ENCODE peak calls at places on chromosomes 4 and X, in eight cellular contexts. G, A, L, W, J, T, K and Z are unnamed samples.

GRCh38 chrX:147736045-147736444 is 175.7 kb upstream of the FMR1 start:
- DNase-seq in L (no peak), J (no peak), K (no peak), T (no peak), W (no peak), A (no peak), G (no peak), Z (no peak)

GRCh38 chr4:142201041-142201440 is 564.7 kb downstream of the IL15 start:
- DNase-seq in A (no peak), K (no peak), G (no peak), T (no peak), L (no peak), W (no peak), J (no peak), Z (no peak)

GRCh38 chr4:87555751-87556619 is 26.8 kb upstream of the SPARCL1 start:
- DNase-seq in A (peak; percentile 67), L (no peak), J (no peak), K (no peak), W (no peak), T (peak; percentile 56), G (peak; percentile 89), Z (peak; percentile 76)

GRCh38 chrX:129239371-129239770 is 283.9 kb downstream of the SMARCA1 start:
- DNase-seq in G (no peak), W (no peak), K (no peak), T (no peak), L (no peak), A (no peak), J (no peak), Z (peak; percentile 7)

GRCh38 chr4:6307891-6308290 is 38.2 kb downstream of the WFS1 start:
- DNase-seq in L (no peak), K (no peak), T (no peak), A (no peak), J (no peak), G (no peak), W (no peak), Z (no peak)

GRCh38 chrX:71128915-71129765 is 10.7 kb downstream of the MED12 start:
- DNase-seq in J (no peak), A (peak; percentile 73), W (peak; percentile 56), T (peak; percentile 7), K (peak; percentile 83), L (peak; percentile 82), G (peak; percentile 58), Z (peak; percentile 9)

GRCh38 chr4:8639777-8640720 is 47.5 kb downstream of the CPZ start:
- DNase-seq in L (peak; percentile 18), J (no peak), T (no peak), G (no peak), K (peak; percentile 48), W (no peak), A (peak; percentile 50), Z (no peak)

GRCh38 chr4:107548211-107548905 is 171.7 kb downstream of the PAPSS1 start:
- DNase-seq in A (no peak), K (no peak), W (no peak), L (no peak), J (no peak), T (no peak), G (peak; percentile 34), Z (no peak)

GRCh38 chr4:184165291-184165690 is 52.4 kb downstream of the ENPP6 start:
- DNase-seq in L (no peak), W (no peak), A (no peak), G (peak; percentile 40), T (no peak), K (no peak), J (no peak), Z (peak; percentile 31)

GRCh38 chrX:17414057-17414658 is 39.2 kb downstream of the NHS start:
- DNase-seq in G (no peak), T (no peak), K (no peak), W (peak; percentile 50), L (no peak), A (peak; percentile 59), J (no peak), Z (no peak)

GRCh38 chrX:17409566-17410290 is 34.7 kb downstream of the NHS start:
- DNase-seq in K (no peak), W (no peak), L (no peak), J (no peak), T (no peak), A (no peak), G (no peak), Z (no peak)

GRCh38 chrX:17413228-17413627 is 38.2 kb downstream of the NHS start:
- DNase-seq in G (peak; percentile 45), K (no peak), T (no peak), L (no peak), W (no peak), J (peak; percentile 32), A (no peak), Z (peak; percentile 78)

GRCh38 chrX:17412692-17413091 is 37.7 kb downstream of the NHS start:
- DNase-seq in L (no peak), A (no peak), T (no peak), K (no peak), W (no peak), J (peak; percentile 69), G (peak; percentile 94), Z (peak; percentile 51)

GRCh38 chrX:17411189-17411588 is 36.2 kb downstream of the NHS start:
- DNase-seq in A (no peak), K (no peak), L (no peak), W (no peak), J (no peak), G (no peak), T (no peak), Z (no peak)
- H3K27me3 ChIP-seq in A (no peaks in the 10 kb centered on the region), K (no peaks in the 10 kb centered on the region), L (no peaks in the 10 kb centered on the region), W (no peaks in the 10 kb centered on the region), J (no peaks in the 10 kb centered on the region), G (no peaks in the 10 kb centered on the region), T (no peaks in the 10 kb centered on the region), Z (no peaks in the 10 kb centered on the region)

GRCh38 chrX:67720344-67720743 is 176.5 kb downstream of the AR start:
- DNase-seq in J (no peak), K (no peak), A (no peak), G (no peak), T (no peak), L (no peak), W (peak; percentile 42), Z (no peak)

GRCh38 chrX:67721321-67721720 is 177.5 kb downstream of the AR start:
- DNase-seq in J (no peak), A (no peak), K (no peak), T (no peak), W (no peak), G (no peak), L (no peak), Z (no peak)

GRCh38 chrX:67723580-67724351 is 179.9 kb downstream of the AR start:
- DNase-seq in T (no peak), W (no peak), K (no peak), L (no peak), A (no peak), G (no peak), J (no peak), Z (no peak)

GRCh38 chrX:67717571-67717970 is 173.8 kb downstream of the AR start:
- DNase-seq in W (no peak), A (no peak), T (no peak), J (no peak), G (no peak), K (no peak), L (no peak), Z (no peak)

GRCh38 chrX:67718926-67719325 is 175.1 kb downstream of the AR start:
- DNase-seq in A (no peak), W (no peak), G (no peak), K (no peak), L (no peak), J (no peak), T (no peak), Z (no peak)
- TF ChIP-seq CTCF in A (no peak), W (no peak), G (no peak), K (no peak), L (no peak), J (no peak), T (no peak), Z (no peak)

GRCh38 chr4:1493540-1494287 is 87.5 kb upstream of the NKX1-1 start:
- DNase-seq in J (no peak), T (no peak), A (peak; percentile 57), L (peak; percentile 15), K (peak; percentile 52), G (no peak), W (no peak), Z (no peak)

GRCh38 chr4:1495416-1496115 is 89.3 kb upstream of the NKX1-1 start:
- DNase-seq in G (no peak), T (no peak), W (no peak), K (peak; percentile 62), A (peak; percentile 61), L (peak; percentile 12), J (no peak), Z (no peak)

GRCh38 chr4:1492636-1493539 is 86.6 kb upstream of the NKX1-1 start:
- DNase-seq in T (no peak), K (peak; percentile 43), A (peak; percentile 48), L (peak; percentile 13), W (no peak), J (no peak), G (no peak), Z (no peak)

GRCh38 chr4:1496116-1496642 is 89.9 kb upstream of the NKX1-1 start:
- DNase-seq in K (no peak), G (no peak), J (no peak), W (no peak), A (peak; percentile 35), T (no peak), L (peak; percentile 13), Z (no peak)

DNA sequence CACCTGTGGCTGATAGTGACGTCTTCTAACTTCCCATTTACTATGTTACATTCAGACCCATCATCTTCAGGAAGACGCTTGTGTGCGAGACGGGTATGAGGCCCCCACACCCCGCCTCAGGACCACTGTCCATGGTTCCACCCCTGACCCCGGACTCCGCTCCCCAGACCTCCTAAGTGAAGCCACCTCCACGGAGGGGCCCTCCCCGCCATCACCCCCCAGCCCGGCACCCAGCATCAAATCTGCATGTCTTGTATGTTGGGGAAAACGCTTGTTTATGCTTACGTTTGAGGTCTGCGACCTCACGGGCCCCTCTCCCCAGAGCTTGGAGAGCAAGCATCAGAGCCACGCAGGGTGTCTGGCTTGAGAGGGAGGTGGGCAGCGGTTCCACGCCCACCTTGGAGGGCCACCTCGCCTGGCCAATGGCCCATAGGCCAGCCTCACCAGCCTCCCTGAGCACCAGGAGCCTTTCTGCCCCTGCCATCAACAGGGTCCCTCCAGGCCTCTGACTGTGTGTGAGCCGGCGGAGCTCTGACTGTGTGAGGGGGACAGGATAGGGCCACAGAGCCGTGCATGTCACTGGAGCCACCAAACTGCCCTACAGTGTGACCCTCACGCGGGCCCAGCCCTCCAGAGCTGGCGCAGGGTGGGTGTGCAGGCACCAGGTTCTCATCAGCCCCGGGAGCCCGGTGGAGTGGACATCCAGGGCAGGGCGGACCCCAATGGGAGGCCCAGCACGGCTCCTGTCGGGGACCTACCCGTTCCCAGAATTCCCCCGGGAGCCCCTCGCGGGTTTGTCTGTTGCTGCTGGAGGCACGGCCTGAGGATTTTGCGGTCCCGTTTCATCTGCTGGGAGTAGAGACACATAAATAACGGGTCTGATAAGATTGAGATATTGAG is 88.4 kb upstream of the NKX1-1 start:
- DNase-seq in W (no peak), L (peak; percentile 24), K (peak; percentile 60), J (no peak), A (peak; percentile 61), G (no peak), T (no peak), Z (no peak)
- H3K27me3 ChIP-seq in W (no peaks in the 10 kb centered on the region), L (no peaks in the 10 kb centered on the region), K (peaks cover 48% of the 10 kb centered on the region), J (peaks cover 3% of the 10 kb centered on the region), A (no peaks in the 10 kb centered on the region), G (peaks cover 43% of the 10 kb centered on the region), T (no peaks in the 10 kb centered on the region), Z (peaks cover 45% of the 10 kb centered on the region)

DNA sequence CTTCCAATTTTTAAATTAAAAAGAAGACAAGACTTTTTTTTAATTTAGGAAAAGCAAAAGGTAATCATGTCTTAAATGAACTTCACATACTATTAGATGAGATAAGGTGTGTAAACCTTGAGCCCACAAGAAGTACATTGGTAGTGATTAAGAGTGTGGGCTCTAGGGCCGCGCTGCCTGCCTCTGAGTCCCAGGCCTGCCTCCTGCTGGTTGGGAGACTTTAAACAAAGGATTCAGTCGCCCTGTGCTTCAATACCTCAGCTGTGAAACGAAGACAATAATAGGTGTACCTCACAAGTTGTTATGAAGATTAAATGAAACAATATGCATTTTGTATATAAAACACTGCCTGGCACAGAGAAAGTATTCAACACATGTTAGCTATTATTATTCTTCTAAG is 95.9 kb upstream of the MYOZ2 start:
- DNase-seq in K (no peak), G (no peak), J (peak; percentile 16), L (no peak), A (no peak), T (no peak), W (no peak), Z (no peak)
- TF ChIP-seq CTCF in K (no peak), G (peak; percentile 42), J (peak; percentile 45), L (no peak), A (no peak), T (no peak), W (no peak), Z (no peak)